ENCODE peak calls at places on chromosomes 11 and 22, in six cellular contexts. One of them, this sample, is unnamed.

GRCh38 chr22:28075260-28075981 is 156.4 kb upstream of the PITPNB start:
- DNase-seq in NCI-H1092: no peak
- DNase-seq in amniotic stem cell: peak
- DNase-seq in mesendoderm: peak
- DNase-seq in non-pigmented ciliary epithelial cell: peak
- DNase-seq in naive thymus-derived CD8-positive, alpha-beta T cell: no peak
- DNase-seq in this sample: no peak

GRCh38 chr11:88178211-88178610 is 3.0 kb upstream of the RAB38 start:
- DNase-seq in NCI-H1092: no peak
- DNase-seq in amniotic stem cell: no peak
- DNase-seq in mesendoderm: no peak
- DNase-seq in non-pigmented ciliary epithelial cell: no peak
- DNase-seq in naive thymus-derived CD8-positive, alpha-beta T cell: no peak
- DNase-seq in this sample: no peak

GRCh38 chr22:38180841-38181452 is 683 bp downstream of the PLA2G6 start:
- DNase-seq in NCI-H1092: no peak
- DNase-seq in amniotic stem cell: no peak
- DNase-seq in mesendoderm: peak
- DNase-seq in non-pigmented ciliary epithelial cell: no peak
- DNase-seq in naive thymus-derived CD8-positive, alpha-beta T cell: no peak
- DNase-seq in this sample: peak

GRCh38 chr22:24751518-24751917 is 23.0 kb downstream of the PIWIL3 start:
- DNase-seq in NCI-H1092: no peak
- DNase-seq in amniotic stem cell: no peak
- DNase-seq in mesendoderm: no peak
- DNase-seq in non-pigmented ciliary epithelial cell: no peak
- DNase-seq in naive thymus-derived CD8-positive, alpha-beta T cell: no peak
- DNase-seq in this sample: no peak

GRCh38 chr11:19216021-19216420 is 14.2 kb upstream of the CSRP3 start:
- DNase-seq in NCI-H1092: no peak
- DNase-seq in amniotic stem cell: no peak
- DNase-seq in mesendoderm: no peak
- DNase-seq in non-pigmented ciliary epithelial cell: no peak
- DNase-seq in naive thymus-derived CD8-positive, alpha-beta T cell: no peak
- DNase-seq in this sample: no peak

GRCh38 chr11:22162754-22163153 is 30.1 kb upstream of the ANO5 start:
- DNase-seq in NCI-H1092: no peak
- DNase-seq in amniotic stem cell: no peak
- DNase-seq in mesendoderm: no peak
- DNase-seq in non-pigmented ciliary epithelial cell: no peak
- DNase-seq in naive thymus-derived CD8-positive, alpha-beta T cell: no peak
- DNase-seq in this sample: no peak

GRCh38 chr11:36306888-36307287 is 10.8 kb downstream of the PRR5L start:
- DNase-seq in NCI-H1092: no peak
- DNase-seq in amniotic stem cell: peak
- DNase-seq in mesendoderm: peak
- DNase-seq in non-pigmented ciliary epithelial cell: no peak
- DNase-seq in naive thymus-derived CD8-positive, alpha-beta T cell: no peak
- DNase-seq in this sample: peak

GRCh38 chr11:126415669-126416420 is 60.4 kb downstream of the ST3GAL4 start:
- DNase-seq in NCI-H1092: no peak
- DNase-seq in amniotic stem cell: no peak
- DNase-seq in mesendoderm: no peak
- DNase-seq in non-pigmented ciliary epithelial cell: no peak
- DNase-seq in naive thymus-derived CD8-positive, alpha-beta T cell: no peak
- DNase-seq in this sample: no peak